ENCODE peak calls at places on chromosome X, in four cellular contexts. I is breast epithelium, F is transverse colon, A is right lobe of liver. N is an unnamed sample.

GRCh38 chrX:154295664-154296310 is at the start of gene TKTL1:
- DNase-seq in A (peak; percentile 51), F (no peak), I (no peak), N (no peak)

GRCh38 chrX:47243351-47243750 is 10.5 kb downstream of the USP11 start:
- DNase-seq in F (no peak), A (no peak), I (no peak), N (peak; percentile 52)

GRCh38 chrX:11793734-11794133 is 35.7 kb downstream of the MSL3 start:
- DNase-seq in I (no peak), A (no peak), F (no peak), N (no peak)

GRCh38 chrX:136752796-136753195 is 27.9 kb downstream of the ARHGEF6 start:
- DNase-seq in A (no peak), F (no peak), I (no peak), N (no peak)

GRCh38 chrX:111597967-111598366 is 83.0 kb upstream of the ALG13 start:
- DNase-seq in A (no peak), I (no peak), F (no peak), N (no peak)

GRCh38 chrX:39152106-39152649 is 350.9 kb downstream of the MID1IP1 start:
- DNase-seq in I (no peak), A (no peak), F (peak; percentile 49), N (no peak)

GRCh38 chrX:18793601-18794089 is 86.2 kb downstream of the PPEF1 start:
- DNase-seq in F (no peak), A (no peak), I (no peak), N (no peak)

GRCh38 chrX:123450217-123450616 is 266.1 kb downstream of the GRIA3 start:
- DNase-seq in A (no peak), F (no peak), I (no peak), N (no peak)

GRCh38 chrX:40843643-40844042 is 108.3 kb upstream of the MED14 start:
- DNase-seq in F (no peak), A (no peak), I (no peak), N (no peak)

GRCh38 chrX:12979011-12979629 is 4.2 kb downstream of the TMSB4X start:
- DNase-seq in A (no peak), I (no peak), F (no peak), N (no peak)

GRCh38 chrX:115234220-115234557 is 293 bp upstream of the LRCH2 start:
- DNase-seq in A (no peak), I (no peak), F (no peak), N (no peak)

GRCh38 chrX:103404225-103405008 is 28.1 kb downstream of the BEX3 start:
- DNase-seq in A (peak; percentile 63), F (peak; percentile 62), I (peak; percentile 50), N (peak; percentile 87)

GRCh38 chrX:150063138-150063518 is 124.8 kb upstream of the EOLA2 start:
- DNase-seq in A (no peak), I (no peak), F (no peak), N (no peak)

GRCh38 chrX:43958529-43958928 is 14.7 kb downstream of the NDP start:
- DNase-seq in A (no peak), I (no peak), F (peak; percentile 12), N (no peak)

GRCh38 chrX:21658152-21658737 is at the start of gene KLHL34:
- DNase-seq in F (peak; percentile 8), A (peak; percentile 57), I (no peak), N (no peak)

GRCh38 chrX:24117288-24117687 is 32.2 kb upstream of the ZFX start:
- DNase-seq in I (no peak), F (no peak), A (no peak), N (no peak)

GRCh38 chrX:107940095-107940494 is 42.1 kb downstream of the TEX13B start:
- DNase-seq in A (no peak), I (no peak), F (no peak), N (no peak)

GRCh38 chrX:153970398-153971123 is 1.1 kb downstream of the HCFC1 start:
- DNase-seq in I (no peak), A (no peak), F (no peak), N (no peak)

GRCh38 chrX:20523626-20524312 is 257.1 kb upstream of the RPS6KA3 start:
- DNase-seq in A (no peak), F (no peak), I (no peak), N (no peak)

GRCh38 chrX:96183843-96184242 is 500.8 kb upstream of the DIAPH2 start:
- DNase-seq in A (no peak), I (no peak), F (no peak), N (no peak)

GRCh38 chrX:38879631-38880220 is 78.5 kb downstream of the MID1IP1 start:
- DNase-seq in F (peak; percentile 46), I (no peak), A (no peak), N (no peak)

GRCh38 chrX:148947399-148948025 is 447.1 kb downstream of the AFF2 start:
- DNase-seq in I (no peak), F (no peak), A (no peak), N (no peak)

DNA sequence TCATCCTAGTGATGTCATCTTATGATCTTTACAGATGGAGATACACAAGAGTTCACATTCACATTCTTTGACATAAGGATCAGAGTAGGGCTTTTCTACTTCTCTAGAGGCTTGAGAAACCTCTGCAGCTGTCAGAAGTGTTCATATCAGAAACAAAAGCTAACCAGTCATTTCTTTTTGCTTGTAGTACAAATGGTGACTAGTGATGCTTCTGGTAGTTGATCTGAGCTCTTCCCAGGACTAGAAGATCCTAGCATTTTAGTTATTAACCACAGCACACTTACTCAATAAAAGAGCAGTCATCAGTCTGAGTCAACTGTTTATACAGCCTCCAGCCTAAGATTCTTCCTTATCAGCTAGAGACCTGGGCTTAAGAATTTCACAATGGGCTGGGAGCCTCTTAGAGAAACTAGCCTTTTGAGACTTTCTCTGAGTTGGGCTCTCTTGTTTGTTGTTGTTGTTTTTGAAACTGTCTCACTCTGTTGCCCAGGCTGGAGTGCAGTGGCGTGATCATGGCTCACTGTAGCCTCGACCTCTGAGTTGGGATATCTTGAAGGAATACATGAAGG is 84.1 kb downstream of the TMEM164 start:
- DNase-seq in I (no peak), A (no peak), F (no peak), N (no peak)
- TF ChIP-seq CTCF in I (no peak), A (no peak), F (no peak), N (no peak)

DNA sequence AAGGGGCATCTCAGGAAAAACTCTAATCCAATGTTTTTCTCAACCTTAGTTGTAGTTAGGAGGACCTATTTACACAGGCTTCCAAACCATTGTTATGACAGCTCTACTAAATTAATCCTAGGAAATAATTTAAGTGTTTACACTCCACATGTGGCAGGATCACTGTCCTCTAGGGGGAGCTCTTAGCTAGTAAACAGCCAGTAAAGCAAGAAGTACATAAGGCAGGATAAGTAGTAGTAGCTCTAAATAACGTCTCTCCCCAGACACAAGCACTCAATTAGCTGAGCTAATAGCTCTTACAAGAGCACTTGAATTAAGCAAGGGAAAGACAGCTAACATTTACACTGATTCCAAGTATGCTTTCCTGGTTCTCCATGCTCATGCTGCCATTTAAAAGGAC is 37.3 kb downstream of the NUDT11 start:
- DNase-seq in I (no peak), F (no peak), A (no peak), N (no peak)
- TF ChIP-seq CTCF in I (no peak), F (peak; percentile 27), A (peak; percentile 37), N (no peak)

GRCh38 chrX:69424161-69424560 is 80.0 kb upstream of the NALF2 start:
- DNase-seq in I (no peak), A (no peak), F (no peak), N (no peak)
- TF ChIP-seq CTCF in I (no peak), A (peak; percentile 41), F (peak; percentile 11), N (no peak)

DNA sequence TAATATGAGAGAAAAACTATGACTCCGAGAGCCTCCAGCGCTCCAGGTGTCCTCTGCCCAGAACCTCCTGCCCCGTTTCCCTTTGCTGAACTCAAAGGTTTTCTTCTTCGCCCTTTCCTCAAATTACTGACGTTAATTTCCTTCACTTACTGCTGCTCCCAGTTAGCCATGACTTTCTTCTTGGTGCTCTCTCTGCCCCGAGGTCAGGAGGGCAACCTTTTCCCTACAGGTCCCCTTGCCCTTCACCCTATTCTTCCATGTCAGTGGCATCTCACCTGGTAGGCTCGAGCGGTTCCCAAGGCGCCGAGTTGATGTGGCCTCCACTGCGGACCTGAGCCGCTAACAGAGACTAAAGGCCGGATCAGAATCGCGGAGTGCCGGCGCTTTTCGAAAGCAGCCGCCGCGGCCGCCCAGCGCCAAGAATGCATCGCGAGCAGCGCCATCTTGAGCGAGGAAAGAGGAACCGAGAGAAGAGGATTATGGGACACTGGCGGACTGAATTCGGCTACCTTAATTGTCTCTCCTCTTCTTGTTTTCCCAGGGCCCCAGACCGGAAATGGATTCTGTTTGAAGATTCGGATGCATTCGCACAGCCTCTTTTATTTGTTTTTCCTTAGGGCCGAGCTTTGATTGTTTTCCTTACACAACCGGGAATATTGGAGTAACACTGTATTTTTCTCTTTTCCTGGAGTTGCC is at the start of gene ABCB7:
- DNase-seq in A (peak; percentile 65), F (peak; percentile 68), I (no peak), N (peak; percentile 75)
- TF ChIP-seq CTCF in A (no peak), F (no peak), I (no peak), N (no peak)